ENCODE peak calls at places on chromosome 2, in four cellular contexts. A is aorta; S is CD8-positive, alpha-beta T cell; K is A549. H is an unnamed sample. For H3K9me3, the result is how much of the 10 kb centered on the place peaks cover.

GRCh38 chr2:235715601-235716000 is 221.8 kb downstream of the AGAP1 start:
- DNase-seq in A (no peak), S (no peak), K (no peak), H (no peak)

GRCh38 chr2:200787351-200788128 is 24.2 kb upstream of the BZW1 start:
- DNase-seq in A (no peak), S (no peak), K (peak), H (no peak)

GRCh38 chr2:215899111-215900074 is 114.0 kb downstream of the MREG start:
- DNase-seq in A (no peak), S (no peak), K (no peak), H (no peak)

GRCh38 chr2:77201755-77202154 is 320.4 kb downstream of the LRRTM4 start:
- DNase-seq in A (no peak), S (no peak), K (no peak), H (no peak)

GRCh38 chr2:202780514-202781021 is 91.0 kb downstream of the ICA1L start:
- DNase-seq in A (no peak), S (no peak), K (peak), H (no peak)

GRCh38 chr2:119598576-119598975 is 54.3 kb downstream of the CFAP221 start:
- DNase-seq in A (no peak), S (no peak), K (no peak), H (no peak)

GRCh38 chr2:237874585-237875161 is 15.2 kb downstream of the RAMP1 start:
- DNase-seq in A (peak), S (no peak), K (no peak), H (no peak)

GRCh38 chr2:160221391-160222276 is 21.6 kb upstream of the ITGB6 start:
- DNase-seq in A (no peak), S (no peak), K (peak), H (no peak)

GRCh38 chr2:186780701-186781316 is 68.2 kb downstream of the ZSWIM2 start:
- DNase-seq in A (no peak), S (no peak), K (peak), H (no peak)

GRCh38 chr2:160051374-160051800 is 11.0 kb downstream of the PLA2R1 start:
- DNase-seq in A (no peak), S (no peak), K (no peak), H (no peak)

GRCh38 chr2:203786912-203787311 is 80.5 kb downstream of the CD28 start:
- DNase-seq in A (no peak), S (no peak), K (no peak), H (no peak)

GRCh38 chr2:234368861-234369261 is 128.0 kb downstream of the ARL4C start:
- DNase-seq in A (no peak), S (peak), K (peak), H (no peak)

GRCh38 chr2:82124629-82125028 is 1820.1 kb upstream of the LRRTM1 start:
- DNase-seq in A (no peak), S (no peak), K (no peak), H (no peak)

GRCh38 chr2:70181363-70181956 is 9.4 kb downstream of the C2orf42 start:
- DNase-seq in A (peak), S (no peak), K (no peak), H (peak)

GRCh38 chr2:97748397-97748796 is 35.0 kb downstream of the ZAP70 start:
- DNase-seq in A (no peak), S (peak), K (peak), H (no peak)

GRCh38 chr2:23673830-23674679 is 252.9 kb downstream of the ATAD2B start:
- DNase-seq in A (no peak), S (no peak), K (no peak), H (no peak)

DNA sequence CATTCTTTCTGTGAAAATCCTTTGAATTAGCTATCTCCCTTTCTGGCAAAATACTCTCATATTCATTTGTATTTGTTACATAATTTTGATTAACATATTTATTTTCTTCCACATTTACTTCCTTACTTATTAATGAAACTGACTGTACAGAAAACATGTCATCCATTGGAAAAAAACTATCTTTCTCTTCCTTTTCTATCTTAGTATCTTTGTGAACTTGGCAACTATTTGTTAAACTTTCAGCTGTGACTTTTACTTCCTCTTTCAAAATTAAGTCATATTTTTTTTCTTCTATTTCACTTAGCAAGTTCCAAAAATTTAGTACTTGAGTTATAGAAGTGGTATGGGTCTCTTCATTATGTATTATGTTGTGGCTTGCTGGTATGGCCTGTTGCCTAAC is 2.6 kb downstream of the RAD51AP2 start:
- DNase-seq in A (no peak), S (no peak), K (no peak), H (no peak)
- H3K27ac ChIP-seq in A (no peak), S (no peak), K (no peak), H (no peak)

GRCh38 chr2:239178954-239179353 is 221.9 kb downstream of the HDAC4 start:
- DNase-seq in A (peak), S (no peak), K (no peak), H (peak)

GRCh38 chr2:239179851-239180371 is 220.9 kb downstream of the HDAC4 start:
- DNase-seq in A (peak), S (no peak), K (no peak), H (peak)

GRCh38 chr2:239177325-239177724 is 223.5 kb downstream of the HDAC4 start:
- DNase-seq in A (peak), S (no peak), K (no peak), H (peak)

GRCh38 chr2:239178484-239178883 is 222.3 kb downstream of the HDAC4 start:
- DNase-seq in A (no peak), S (no peak), K (no peak), H (peak)

GRCh38 chr2:239177908-239178307 is 222.9 kb downstream of the HDAC4 start:
- DNase-seq in A (peak), S (no peak), K (no peak), H (no peak)
- H3K9me3 ChIP-seq in A (under half), S (under half), K (under half), H (under half)

DNA sequence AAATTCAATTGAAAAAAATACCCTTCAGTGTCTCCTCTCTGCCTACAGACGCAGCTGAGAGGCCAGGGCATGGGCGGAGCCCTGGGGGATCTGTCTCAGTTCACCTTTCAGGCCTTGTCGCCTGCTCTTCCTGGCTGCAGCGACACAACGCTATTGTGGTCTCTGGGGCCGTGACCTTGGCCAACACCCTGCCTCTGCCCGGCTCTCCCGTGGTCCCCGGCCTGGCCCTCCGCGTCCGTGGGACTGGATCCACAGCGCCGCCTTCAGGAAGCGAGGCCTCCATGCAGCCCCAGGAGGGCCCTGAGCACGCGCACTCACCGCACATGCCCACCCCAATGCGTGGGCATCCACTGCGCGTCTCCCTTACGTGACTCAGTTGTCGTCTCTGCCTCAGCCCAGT is 81.1 kb downstream of the MRPS9 start:
- DNase-seq in A (no peak), S (no peak), K (no peak), H (no peak)
- H3K4me3 ChIP-seq in A (no peak), S (no peak), K (no peak), H (no peak)

GRCh38 chr2:120912101-120912985 is 176.7 kb downstream of the GLI2 start:
- DNase-seq in A (peak), S (no peak), K (peak), H (no peak)

GRCh38 chr2:120916446-120916845 is 180.8 kb downstream of the GLI2 start:
- DNase-seq in A (no peak), S (no peak), K (no peak), H (no peak)

GRCh38 chr2:120914839-120915521 is 179.3 kb downstream of the GLI2 start:
- DNase-seq in A (peak), S (no peak), K (peak), H (peak)

GRCh38 chr2:120915670-120916069 is 180.0 kb downstream of the GLI2 start:
- DNase-seq in A (no peak), S (no peak), K (no peak), H (no peak)

GRCh38 chr2:120913972-120914838 is 178.5 kb downstream of the GLI2 start:
- DNase-seq in A (no peak), S (no peak), K (no peak), H (no peak)
- H3K27ac ChIP-seq in A (peak), S (no peak), K (peak), H (no peak)

GRCh38 chr2:5250482-5250881 is 441.7 kb upstream of the SOX11 start:
- DNase-seq in A (no peak), S (no peak), K (no peak), H (no peak)

DNA sequence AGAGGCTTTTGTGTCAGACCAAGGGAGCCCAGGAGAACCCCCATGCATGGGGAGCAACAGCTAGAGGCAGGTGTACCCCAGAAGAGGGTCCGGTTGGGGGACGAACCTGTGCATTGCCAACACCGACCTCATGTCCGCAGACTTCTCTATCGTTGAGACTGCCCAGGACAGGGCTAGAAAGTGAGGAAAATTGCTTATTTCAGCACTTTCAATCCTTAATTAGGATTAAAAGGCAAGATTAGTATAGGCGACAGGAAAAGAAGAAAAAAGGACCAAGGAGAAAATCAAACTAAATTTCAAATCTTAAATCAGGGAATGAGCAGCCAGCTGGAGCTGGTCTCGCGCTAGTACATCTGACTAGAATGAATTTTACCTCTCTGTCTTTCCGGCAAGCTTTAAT is 438.9 kb upstream of the SOX11 start:
- DNase-seq in A (no peak), S (no peak), K (no peak), H (no peak)
- H3K9me3 ChIP-seq in A (under half), S (under half), K (under half), H (under half)

GRCh38 chr2:172091626-172092566 is 6.6 kb downstream of the DLX1 start:
- DNase-seq in A (no peak), S (no peak), K (no peak), H (no peak)

GRCh38 chr2:172094319-172095145 is 8.2 kb downstream of the DLX2 start:
- DNase-seq in A (peak), S (no peak), K (peak), H (no peak)

GRCh38 chr2:172093416-172094318 is 8.4 kb downstream of the DLX1 start:
- DNase-seq in A (no peak), S (no peak), K (no peak), H (no peak)

GRCh38 chr2:172090947-172091625 is 5.8 kb downstream of the DLX1 start:
- DNase-seq in A (peak), S (no peak), K (no peak), H (no peak)

GRCh38 chr2:172092716-172093415 is 7.6 kb downstream of the DLX1 start:
- DNase-seq in A (peak), S (no peak), K (no peak), H (no peak)
- H3K4me3 ChIP-seq in A (no peak), S (no peak), K (no peak), H (no peak)

DNA sequence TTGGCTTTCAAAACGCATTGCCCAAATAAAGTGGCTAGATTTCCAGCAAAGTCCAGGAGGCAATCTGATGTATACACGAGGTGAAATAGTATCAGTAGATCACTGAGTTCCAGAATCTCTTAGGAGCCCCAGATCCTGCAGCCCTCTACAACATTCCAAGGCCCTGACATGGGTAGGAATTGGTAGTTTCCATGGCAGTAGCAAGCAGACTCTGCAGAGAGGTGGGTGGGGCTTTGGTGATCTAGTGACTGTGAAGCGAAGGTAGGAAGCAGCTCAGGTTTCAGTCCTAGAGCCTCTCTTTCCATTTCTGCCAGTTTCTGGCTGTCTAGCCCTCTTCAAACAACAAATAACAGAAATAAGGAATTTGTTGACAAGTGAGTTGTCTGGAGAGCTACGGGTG is 13.8 kb upstream of the SGPP2 start:
- DNase-seq in A (no peak), S (no peak), K (no peak), H (no peak)
- H3K27ac ChIP-seq in A (no peak), S (no peak), K (no peak), H (no peak)

H was measured in Peyer's patch.